ENCODE peak calls at places on chromosomes 5 and 9, in five cellular contexts. K is adrenal gland, E is breast epithelium, F is A549, Z is prostate gland. W is an unnamed sample. For H3K4me1, the result is how much of the 10 kb centered on the place peaks cover.

GRCh38 chr5:55517804-55518203 is 17.0 kb downstream of the PLPP1 start:
- DNase-seq in F (no peak), E (no peak), Z (no peak), K (no peak), W (no peak)

GRCh38 chr5:76855961-76856360 is 6.1 kb downstream of the S100Z start:
- DNase-seq in Z (no peak), F (no peak), E (no peak), K (no peak), W (no peak)

GRCh38 chr9:124782661-124783574 is 6.0 kb downstream of the OLFML2A start:
- DNase-seq in K (peak), E (peak), F (no peak), Z (no peak), W (peak)

GRCh38 chr5:133889271-133889905 is 79.0 kb downstream of the C5orf15 start:
- DNase-seq in E (no peak), K (no peak), F (no peak), Z (no peak), W (no peak)

GRCh38 chr5:66666778-66667177 is 70.6 kb downstream of the MAST4 start:
- DNase-seq in E (no peak), Z (no peak), F (no peak), K (no peak), W (peak)

GRCh38 chr5:180860273-180860886 is 696 bp downstream of the ZFP62 start:
- DNase-seq in E (no peak), F (peak), K (no peak), Z (no peak), W (peak)

GRCh38 chr5:113047733-113048652 is 71.4 kb downstream of the DCP2 start:
- DNase-seq in Z (no peak), F (no peak), E (no peak), K (no peak), W (no peak)

GRCh38 chr9:87067426-87067825 is 120.1 kb upstream of the GAS1 start:
- DNase-seq in F (no peak), E (no peak), Z (no peak), K (no peak), W (no peak)

GRCh38 chr5:42513246-42513645 is 90.0 kb downstream of the GHR start:
- DNase-seq in K (no peak), F (no peak), Z (no peak), E (no peak), W (no peak)

GRCh38 chr5:144139586-144139985 is 30.9 kb downstream of the YIPF5 start:
- DNase-seq in E (no peak), Z (no peak), K (no peak), F (no peak), W (no peak)

GRCh38 chr5:160938532-160938931 is 86.5 kb upstream of the ATP10B start:
- DNase-seq in E (peak), Z (no peak), F (no peak), K (no peak), W (peak)

GRCh38 chr5:72125931-72126620 is 18.8 kb downstream of the MAP1B start:
- DNase-seq in F (no peak), K (no peak), Z (no peak), E (no peak), W (no peak)

GRCh38 chr5:126816649-126817048 is 39.7 kb downstream of the LMNB1 start:
- DNase-seq in Z (no peak), K (no peak), F (no peak), E (no peak), W (no peak)

GRCh38 chr5:77679791-77680190 is 41.3 kb upstream of the OTP start:
- DNase-seq in E (no peak), F (no peak), Z (no peak), K (no peak), W (no peak)

DNA sequence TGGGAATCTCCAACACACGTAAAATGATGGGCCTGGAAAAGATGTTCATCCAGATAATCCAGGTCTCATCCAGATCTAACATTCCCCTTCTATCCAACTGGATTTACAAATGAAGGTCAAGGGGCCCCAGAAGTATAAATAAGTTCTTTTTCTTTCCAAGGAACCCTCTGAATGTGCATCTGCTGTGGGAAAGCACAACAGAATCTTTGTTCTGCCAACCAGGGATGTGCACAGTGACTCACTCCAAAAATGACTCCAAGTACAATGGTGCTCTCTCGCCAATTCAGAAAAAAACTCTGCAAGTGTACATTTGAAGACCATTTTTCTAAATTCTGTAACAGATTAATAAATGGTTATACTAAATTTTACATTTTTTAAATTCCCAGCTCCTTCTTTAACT is 12.4 kb downstream of the RAPGEF6 start:
- DNase-seq in Z (no peak), F (no peak), K (no peak), E (no peak), W (no peak)
- H3K27ac ChIP-seq in Z (no peak), F (no peak), K (no peak), E (no peak), W (no peak)

GRCh38 chr5:142700566-142700965 is 14.7 kb upstream of the FGF1 start:
- DNase-seq in F (no peak), Z (no peak), E (no peak), K (no peak), W (no peak)

GRCh38 chr5:142698447-142698846 is 12.6 kb upstream of the FGF1 start:
- DNase-seq in E (no peak), K (no peak), Z (no peak), F (no peak), W (no peak)

GRCh38 chr5:142697846-142698245 is 12.0 kb upstream of the FGF1 start:
- DNase-seq in K (peak), Z (no peak), E (peak), F (no peak), W (peak)

GRCh38 chr5:142697356-142697807 is 11.5 kb upstream of the FGF1 start:
- DNase-seq in E (peak), F (no peak), K (peak), Z (no peak), W (no peak)

DNA sequence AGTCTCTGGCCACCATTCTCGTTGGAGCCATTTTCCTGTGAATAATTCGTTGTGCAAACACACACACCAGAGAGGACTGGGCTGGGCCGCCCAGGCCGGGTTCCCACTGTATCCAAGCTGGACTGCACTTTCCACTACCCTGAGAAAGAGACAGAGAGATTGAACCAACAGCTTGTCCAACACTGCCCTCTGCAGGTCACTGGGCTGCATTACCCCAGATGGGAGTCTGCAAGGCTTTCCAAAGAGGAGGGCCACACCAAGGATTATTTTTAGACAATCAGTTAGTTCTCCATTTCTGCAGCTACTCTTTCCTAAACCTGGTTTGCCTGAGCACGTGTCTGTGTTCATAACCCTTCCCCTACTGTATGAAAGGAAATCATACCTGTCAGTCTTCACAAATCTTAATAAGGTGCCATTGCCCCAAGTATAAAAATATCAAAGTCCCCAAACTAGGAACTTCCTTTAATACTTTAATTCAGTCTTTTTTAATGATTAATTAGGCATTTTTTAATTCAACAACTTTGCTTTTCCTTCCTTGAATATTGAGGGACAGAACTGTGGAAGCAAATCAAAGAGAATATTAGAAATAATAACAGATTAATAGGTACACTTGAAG is 13.3 kb upstream of the FGF1 start:
- DNase-seq in Z (peak), F (peak), E (peak), K (peak), W (peak)
- TF ChIP-seq POLR2A in Z (no peak), F (no peak), E (no peak), K (no peak), W (no peak)

GRCh38 chr5:73286891-73287290 is 113.9 kb downstream of the TMEM174 start:
- DNase-seq in E (no peak), Z (no peak), F (no peak), K (no peak), W (no peak)
- H3K4me1 ChIP-seq in E (under half), Z (under half), F (under half), K (under half), W (under half)

DNA sequence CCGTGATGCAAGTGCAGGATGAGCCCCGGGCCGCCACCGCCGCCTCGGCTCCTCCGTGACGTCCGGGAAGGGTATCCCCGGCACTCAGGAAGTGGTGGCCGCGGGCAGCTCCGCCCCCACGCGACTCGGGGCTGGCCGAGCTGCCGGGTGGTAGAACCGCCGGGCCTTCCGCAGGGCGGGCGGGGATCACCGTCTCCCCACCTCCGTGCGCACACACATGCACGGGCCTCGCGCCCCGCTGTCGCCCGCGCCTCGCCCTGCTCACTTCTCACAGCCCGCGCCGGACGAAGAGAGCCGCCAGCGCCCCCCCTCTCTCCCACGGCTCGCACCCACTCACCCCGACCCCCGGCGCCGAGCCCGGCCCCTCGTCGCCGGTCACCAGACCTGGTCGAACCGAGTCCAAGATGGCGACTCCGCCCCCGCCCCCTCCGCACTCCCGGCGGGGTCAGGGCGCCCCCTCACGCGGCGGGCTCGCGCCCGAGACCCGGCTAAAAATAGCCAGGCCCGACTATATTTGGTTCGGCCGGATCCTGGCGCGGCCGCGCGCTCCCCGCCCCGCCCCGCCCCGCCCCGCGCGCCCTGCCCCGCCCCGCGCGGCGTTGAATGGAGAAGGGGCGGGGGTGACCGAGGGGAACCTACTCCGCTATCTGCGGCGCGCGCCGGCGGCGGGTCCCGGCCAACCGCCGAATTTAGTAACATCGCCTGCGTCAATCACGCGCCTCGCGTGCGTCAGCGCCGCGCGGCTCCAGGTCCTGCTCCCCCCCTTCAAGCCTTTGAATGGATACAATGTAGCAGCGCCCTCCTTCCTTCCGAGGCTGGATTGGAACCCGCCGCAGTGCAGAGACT is 2.0 kb upstream of the NR4A3 start:
- DNase-seq in Z (peak), E (peak), F (peak), K (peak), W (peak)
- H3K27ac ChIP-seq in Z (peak), E (peak), F (peak), K (peak), W (peak)

GRCh38 chr9:121651295-121652036 is at the start of gene DAB2IP:
- DNase-seq in Z (peak), K (no peak), F (no peak), E (no peak), W (peak)
- TF ChIP-seq POLR2A in Z (no peak), K (no peak), F (peak), E (no peak), W (peak)

GRCh38 chr9:565528-565927 is 276.0 kb upstream of the DMRT1 start:
- DNase-seq in F (no peak), K (no peak), Z (no peak), E (no peak), W (no peak)

GRCh38 chr9:569276-569675 is 272.2 kb upstream of the DMRT1 start:
- DNase-seq in K (no peak), E (no peak), F (no peak), Z (no peak), W (no peak)

GRCh38 chr9:570187-570586 is 271.3 kb upstream of the DMRT1 start:
- DNase-seq in F (no peak), K (no peak), Z (no peak), E (no peak), W (no peak)

GRCh38 chr9:567128-567745 is 274.3 kb upstream of the DMRT1 start:
- DNase-seq in K (no peak), E (no peak), F (no peak), Z (no peak), W (no peak)

DNA sequence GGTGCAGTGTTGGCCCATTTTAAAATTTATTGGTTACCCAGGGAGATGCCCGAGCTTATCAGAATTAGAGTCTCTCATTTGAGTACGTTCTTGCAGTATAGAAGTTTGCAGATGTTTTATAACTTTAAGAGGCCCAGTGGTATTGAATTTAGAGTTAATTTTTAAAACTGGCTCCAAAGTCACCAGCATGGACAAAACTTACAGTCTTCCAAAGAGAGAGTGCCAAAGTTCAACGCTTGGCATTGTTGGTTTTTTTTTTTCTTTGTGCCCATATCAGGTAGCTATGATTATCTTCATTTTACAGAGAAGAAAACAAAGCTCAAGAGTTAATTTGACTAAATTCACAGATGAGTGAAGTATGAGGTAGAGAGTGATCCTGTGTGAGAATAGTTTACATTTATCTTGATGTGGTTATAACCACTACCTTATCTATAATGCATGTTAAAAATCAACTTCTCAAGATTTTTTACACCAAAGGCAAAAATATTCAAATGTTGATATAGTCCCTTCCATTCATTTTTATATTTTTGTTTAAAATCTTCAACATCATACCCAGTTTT is 273.7 kb upstream of the DMRT1 start:
- DNase-seq in F (no peak), E (no peak), Z (no peak), K (no peak), W (no peak)
- H3K4me1 ChIP-seq in F (under half), E (under half), Z (under half), K (under half), W (half or more)

W was measured in body of pancreas.